ENCODE peak calls at places on chromosome 12, in five cellular contexts. One of them, this sample, is unnamed.

GRCh38 chr12:74021937-74022336 is 515.7 kb upstream of the ATXN7L3B start:
- DNase-seq in fibroblast of lung: peak
- DNase-seq in GM12865: peak
- DNase-seq in astrocyte: peak
- DNase-seq in choroid plexus epithelial cell: peak
- DNase-seq in this sample: no peak

GRCh38 chr12:15966426-15966825 is 55.3 kb downstream of the DERA start:
- DNase-seq in GM12865: no peak
- DNase-seq in choroid plexus epithelial cell: peak
- DNase-seq in astrocyte: peak
- DNase-seq in fibroblast of lung: no peak
- DNase-seq in this sample: peak

GRCh38 chr12:105214141-105214540 is 21.8 kb downstream of the APPL2 start:
- DNase-seq in astrocyte: peak
- DNase-seq in choroid plexus epithelial cell: no peak
- DNase-seq in fibroblast of lung: no peak
- DNase-seq in GM12865: no peak
- DNase-seq in this sample: no peak

GRCh38 chr12:89709994-89710872 is 1.6 kb upstream of the ATP2B1 start:
- DNase-seq in fibroblast of lung: no peak
- DNase-seq in GM12865: peak
- DNase-seq in choroid plexus epithelial cell: peak
- DNase-seq in astrocyte: no peak
- DNase-seq in this sample: no peak

GRCh38 chr12:107296681-107297086 is 203.3 kb upstream of the CRY1 start:
- DNase-seq in choroid plexus epithelial cell: peak
- DNase-seq in GM12865: no peak
- DNase-seq in astrocyte: peak
- DNase-seq in fibroblast of lung: peak
- DNase-seq in this sample: no peak

GRCh38 chr12:75208851-75209781 is 523 bp downstream of the KCNC2 start:
- DNase-seq in GM12865: no peak
- DNase-seq in fibroblast of lung: peak
- DNase-seq in choroid plexus epithelial cell: peak
- DNase-seq in astrocyte: peak
- DNase-seq in this sample: no peak

GRCh38 chr12:112761366-112761986 is 30.1 kb upstream of the RPH3A start:
- DNase-seq in GM12865: no peak
- DNase-seq in astrocyte: no peak
- DNase-seq in choroid plexus epithelial cell: no peak
- DNase-seq in fibroblast of lung: no peak
- DNase-seq in this sample: no peak

GRCh38 chr12:53798575-53798974 is 46.8 kb upstream of the CISTR start:
- DNase-seq in astrocyte: no peak
- DNase-seq in GM12865: peak
- DNase-seq in choroid plexus epithelial cell: no peak
- DNase-seq in fibroblast of lung: no peak
- DNase-seq in this sample: no peak

GRCh38 chr12:24379493-24379892 is 430.0 kb upstream of the SOX5 start:
- DNase-seq in choroid plexus epithelial cell: no peak
- DNase-seq in fibroblast of lung: no peak
- DNase-seq in GM12865: no peak
- DNase-seq in astrocyte: no peak
- DNase-seq in this sample: no peak

GRCh38 chr12:49645151-49646039 is 22.0 kb downstream of the PRPF40B start:
- DNase-seq in fibroblast of lung: no peak
- DNase-seq in GM12865: no peak
- DNase-seq in choroid plexus epithelial cell: no peak
- DNase-seq in astrocyte: no peak
- DNase-seq in this sample: no peak

GRCh38 chr12:128531153-128531552 is 264.2 kb downstream of the TMEM132C start:
- DNase-seq in fibroblast of lung: no peak
- DNase-seq in astrocyte: no peak
- DNase-seq in GM12865: peak
- DNase-seq in choroid plexus epithelial cell: no peak
- DNase-seq in this sample: no peak

GRCh38 chr12:77725611-77726010 is 105.1 kb upstream of the NAV3 start:
- DNase-seq in GM12865: no peak
- DNase-seq in astrocyte: peak
- DNase-seq in fibroblast of lung: peak
- DNase-seq in choroid plexus epithelial cell: peak
- DNase-seq in this sample: peak

GRCh38 chr12:25950329-25951115 is 8.0 kb upstream of the RASSF8 start:
- DNase-seq in choroid plexus epithelial cell: no peak
- DNase-seq in GM12865: no peak
- DNase-seq in astrocyte: no peak
- DNase-seq in fibroblast of lung: no peak
- DNase-seq in this sample: no peak

GRCh38 chr12:90124914-90125313 is 416.3 kb upstream of the ATP2B1 start:
- DNase-seq in GM12865: no peak
- DNase-seq in fibroblast of lung: no peak
- DNase-seq in astrocyte: no peak
- DNase-seq in choroid plexus epithelial cell: no peak
- DNase-seq in this sample: no peak

GRCh38 chr12:12975322-12976077 is 23.5 kb upstream of the GPRC5D start:
- DNase-seq in astrocyte: no peak
- DNase-seq in fibroblast of lung: peak
- DNase-seq in GM12865: peak
- DNase-seq in choroid plexus epithelial cell: peak
- DNase-seq in this sample: no peak

GRCh38 chr12:75457191-75457590 is 23.4 kb upstream of the GLIPR1 start:
- DNase-seq in choroid plexus epithelial cell: no peak
- DNase-seq in astrocyte: no peak
- DNase-seq in GM12865: no peak
- DNase-seq in fibroblast of lung: no peak
- DNase-seq in this sample: no peak

GRCh38 chr12:53791735-53792326 is 40.1 kb upstream of the CISTR start:
- DNase-seq in fibroblast of lung: no peak
- DNase-seq in astrocyte: no peak
- DNase-seq in GM12865: peak
- DNase-seq in choroid plexus epithelial cell: no peak
- DNase-seq in this sample: no peak

GRCh38 chr12:21911832-21912231 is 29.4 kb downstream of the ABCC9 start:
- DNase-seq in fibroblast of lung: no peak
- DNase-seq in GM12865: no peak
- DNase-seq in astrocyte: no peak
- DNase-seq in choroid plexus epithelial cell: peak
- DNase-seq in this sample: no peak

GRCh38 chr12:1099158-1099557 is 108.1 kb downstream of the ERC1 start:
- DNase-seq in choroid plexus epithelial cell: no peak
- DNase-seq in fibroblast of lung: no peak
- DNase-seq in astrocyte: no peak
- DNase-seq in GM12865: peak
- DNase-seq in this sample: no peak

GRCh38 chr12:53890081-53890480 is 48.5 kb upstream of the HOXC13 start:
- DNase-seq in astrocyte: no peak
- DNase-seq in fibroblast of lung: no peak
- DNase-seq in GM12865: no peak
- DNase-seq in choroid plexus epithelial cell: no peak
- DNase-seq in this sample: no peak

GRCh38 chr12:110579239-110579888 is 3.8 kb downstream of the PPTC7 start:
- DNase-seq in choroid plexus epithelial cell: no peak
- DNase-seq in GM12865: peak
- DNase-seq in fibroblast of lung: no peak
- DNase-seq in astrocyte: no peak
- DNase-seq in this sample: no peak

GRCh38 chr12:110577717-110578521 is 5.2 kb downstream of the PPTC7 start:
- DNase-seq in GM12865: peak
- DNase-seq in choroid plexus epithelial cell: peak
- DNase-seq in astrocyte: peak
- DNase-seq in fibroblast of lung: peak
- DNase-seq in this sample: no peak

GRCh38 chr12:110576504-110576903 is 6.6 kb downstream of the PPTC7 start:
- DNase-seq in choroid plexus epithelial cell: no peak
- DNase-seq in fibroblast of lung: no peak
- DNase-seq in astrocyte: no peak
- DNase-seq in GM12865: no peak
- DNase-seq in this sample: no peak

GRCh38 chr12:110579889-110580253 is 3.2 kb downstream of the PPTC7 start:
- DNase-seq in choroid plexus epithelial cell: no peak
- DNase-seq in GM12865: no peak
- DNase-seq in fibroblast of lung: no peak
- DNase-seq in astrocyte: no peak
- DNase-seq in this sample: no peak

GRCh38 chr12:110578522-110579238 is 4.4 kb downstream of the PPTC7 start:
- DNase-seq in fibroblast of lung: no peak
- DNase-seq in GM12865: no peak
- DNase-seq in choroid plexus epithelial cell: no peak
- DNase-seq in astrocyte: no peak
- DNase-seq in this sample: no peak
- H3K4me3 ChIP-seq in fibroblast of lung: no peak
- H3K4me3 ChIP-seq in GM12865: peak
- H3K4me3 ChIP-seq in choroid plexus epithelial cell: no peak
- H3K4me3 ChIP-seq in astrocyte: peak
- H3K4me3 ChIP-seq in this sample: no peak

DNA sequence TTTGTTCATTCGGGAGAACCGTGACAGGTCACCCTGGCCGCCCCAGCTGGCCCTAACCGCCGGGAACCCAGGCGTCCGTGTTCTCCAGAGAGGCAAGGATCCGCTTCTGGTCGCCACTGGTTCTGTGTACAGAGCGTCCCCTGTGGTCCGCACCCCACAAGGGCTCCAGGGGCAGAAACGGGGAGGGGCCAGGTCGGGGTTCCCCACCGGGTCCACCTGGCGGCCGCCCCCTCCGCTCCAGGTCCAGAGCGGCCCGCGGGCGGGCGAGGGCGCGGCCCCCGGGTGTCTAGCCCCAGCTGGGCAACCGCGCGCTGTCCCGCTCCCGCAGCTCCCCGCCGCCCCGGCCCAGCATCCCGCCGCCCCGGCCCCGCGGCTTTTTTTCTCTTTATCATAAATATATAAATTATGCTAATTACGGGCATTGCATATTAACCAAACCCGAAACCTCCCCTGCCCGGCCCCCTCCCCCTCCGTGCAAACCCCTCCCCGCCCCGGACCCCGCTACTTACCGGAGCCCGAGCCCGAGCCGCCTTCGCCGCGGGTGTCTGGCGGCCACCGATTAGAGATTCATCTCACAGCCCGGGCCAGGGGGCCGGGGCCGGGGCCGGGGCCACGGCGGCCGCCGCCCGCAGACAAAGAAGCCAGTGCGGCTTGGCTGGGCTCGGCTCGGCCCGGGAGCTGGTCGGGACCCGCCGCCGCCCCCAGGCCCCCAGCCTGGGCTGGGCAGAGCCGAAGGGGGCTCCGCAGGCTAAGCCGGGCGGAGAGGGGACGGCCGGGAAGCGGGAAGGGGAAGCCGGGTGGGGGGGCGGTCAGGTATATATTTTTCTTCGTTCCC is 512 bp downstream of the POU6F1 start:
- DNase-seq in GM12865: peak
- DNase-seq in fibroblast of lung: no peak
- DNase-seq in astrocyte: no peak
- DNase-seq in choroid plexus epithelial cell: peak
- DNase-seq in this sample: no peak
- TF ChIP-seq CTCF in GM12865: peak
- TF ChIP-seq CTCF in fibroblast of lung: no peak
- TF ChIP-seq CTCF in astrocyte: no peak
- TF ChIP-seq CTCF in choroid plexus epithelial cell: peak
- TF ChIP-seq CTCF in this sample: peak

GRCh38 chr12:93782854-93783253 is 105.7 kb downstream of the CRADD start:
- DNase-seq in fibroblast of lung: peak
- DNase-seq in astrocyte: no peak
- DNase-seq in choroid plexus epithelial cell: no peak
- DNase-seq in GM12865: no peak
- DNase-seq in this sample: no peak

GRCh38 chr12:93786669-93787397 is 109.7 kb downstream of the CRADD start:
- DNase-seq in GM12865: no peak
- DNase-seq in astrocyte: peak
- DNase-seq in fibroblast of lung: no peak
- DNase-seq in choroid plexus epithelial cell: peak
- DNase-seq in this sample: no peak

GRCh38 chr12:93785262-93786010 is 108.3 kb downstream of the CRADD start:
- DNase-seq in GM12865: no peak
- DNase-seq in choroid plexus epithelial cell: peak
- DNase-seq in fibroblast of lung: peak
- DNase-seq in astrocyte: peak
- DNase-seq in this sample: no peak

GRCh38 chr12:93784339-93785086 is 107.3 kb downstream of the CRADD start:
- DNase-seq in fibroblast of lung: peak
- DNase-seq in GM12865: no peak
- DNase-seq in choroid plexus epithelial cell: peak
- DNase-seq in astrocyte: peak
- DNase-seq in this sample: no peak

GRCh38 chr12:93783827-93784226 is 106.7 kb downstream of the CRADD start:
- DNase-seq in choroid plexus epithelial cell: no peak
- DNase-seq in fibroblast of lung: no peak
- DNase-seq in astrocyte: no peak
- DNase-seq in GM12865: no peak
- DNase-seq in this sample: no peak
- H3K4me3 ChIP-seq in choroid plexus epithelial cell: no peak
- H3K4me3 ChIP-seq in fibroblast of lung: no peak
- H3K4me3 ChIP-seq in astrocyte: no peak
- H3K4me3 ChIP-seq in GM12865: no peak
- H3K4me3 ChIP-seq in this sample: no peak

DNA sequence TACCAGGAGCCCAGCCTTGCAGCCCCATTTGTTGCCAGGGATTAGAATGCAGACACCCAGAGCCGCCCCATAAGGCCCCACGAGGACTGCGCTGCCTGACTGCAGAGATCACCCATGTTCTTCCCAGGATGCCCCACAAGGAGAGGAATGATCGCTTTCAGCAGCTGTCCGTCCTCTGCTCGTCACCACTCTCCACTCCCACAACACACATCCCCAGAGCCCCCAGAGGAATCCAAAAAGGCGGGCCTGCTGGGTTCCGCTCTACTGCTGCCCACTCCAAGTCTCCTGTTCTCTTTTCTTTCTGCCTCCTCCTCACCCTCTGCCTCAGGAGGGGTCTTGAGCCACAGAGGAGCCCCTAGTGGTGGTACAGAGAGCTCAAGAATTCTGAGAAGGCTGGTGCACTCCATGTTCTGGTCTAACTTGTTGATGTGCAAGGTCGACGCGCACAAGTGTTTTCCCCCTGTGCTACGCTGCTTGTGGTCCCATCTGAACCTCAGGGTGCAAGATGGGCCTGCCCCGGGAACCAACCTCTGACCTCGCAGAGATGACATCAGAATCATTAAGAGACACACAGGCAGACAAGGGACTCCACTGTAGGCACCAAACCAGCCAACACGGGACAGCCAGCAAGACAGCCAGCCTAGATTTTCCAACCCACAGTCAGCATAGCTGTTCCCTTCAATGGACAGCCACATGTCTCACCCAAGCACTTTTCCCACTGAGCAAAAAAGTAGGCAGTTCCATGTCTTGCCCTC is 30.0 kb downstream of the PXN start:
- DNase-seq in GM12865: no peak
- DNase-seq in fibroblast of lung: no peak
- DNase-seq in astrocyte: no peak
- DNase-seq in choroid plexus epithelial cell: no peak
- DNase-seq in this sample: no peak
- TF ChIP-seq CTCF in GM12865: peak
- TF ChIP-seq CTCF in fibroblast of lung: peak
- TF ChIP-seq CTCF in astrocyte: peak
- TF ChIP-seq CTCF in choroid plexus epithelial cell: peak
- TF ChIP-seq CTCF in this sample: peak

GRCh38 chr12:4910502-4911315 is 1.0 kb downstream of the KCNA1 start:
- DNase-seq in fibroblast of lung: peak
- DNase-seq in GM12865: peak
- DNase-seq in astrocyte: no peak
- DNase-seq in choroid plexus epithelial cell: no peak
- DNase-seq in this sample: no peak
- H3K4me3 ChIP-seq in fibroblast of lung: peak
- H3K4me3 ChIP-seq in GM12865: peak
- H3K4me3 ChIP-seq in astrocyte: peak
- H3K4me3 ChIP-seq in choroid plexus epithelial cell: peak
- H3K4me3 ChIP-seq in this sample: no peak

This sample was measured in BJ.